ENCODE peak calls at places on chromosome 7, in nine cellular contexts. Z is upper lobe of left lung, B is B cell, E is adrenal gland, A is BE2C, F is HFF-Myc, K is astrocyte of the spinal cord, P is progenitor cell of endocrine pancreas, V is endodermal cell. X is an unnamed sample.

GRCh38 chr7:92461027-92462003 is 14.0 kb downstream of the GATAD1 start:
- DNase-seq in Z (no peak), B (peak; percentile 34), E (peak; percentile 28), A (peak; percentile 50), F (no peak), K (peak; percentile 51), P (no peak), V (peak; percentile 71), X (peak; percentile 44)

GRCh38 chr7:44466300-44467216 is 23.9 kb downstream of the NUDCD3 start:
- DNase-seq in Z (no peak), B (no peak), E (no peak), A (no peak), F (no peak), K (peak; percentile 80), P (no peak), V (no peak), X (no peak)

GRCh38 chr7:149707448-149707886 is 65.9 kb downstream of the ZNF467 start:
- DNase-seq in Z (no peak), B (no peak), E (peak; percentile 7), A (no peak), F (no peak), K (no peak), P (no peak), V (peak; percentile 58), X (no peak)

GRCh38 chr7:130959743-130960207 is 225.8 kb upstream of the KLF14 start:
- DNase-seq in Z (no peak), B (no peak), E (no peak), A (no peak), F (peak; percentile 67), K (peak; percentile 88), P (no peak), V (peak; percentile 69), X (no peak)

GRCh38 chr7:84191261-84191660 is 3.3 kb downstream of the SEMA3A start:
- DNase-seq in Z (no peak), B (no peak), E (no peak), A (no peak), F (no peak), K (peak; percentile 22), P (no peak), V (no peak), X (no peak)

GRCh38 chr7:135330088-135330487 is 96.5 kb downstream of the STRA8 start:
- DNase-seq in Z (no peak), B (no peak), E (no peak), A (no peak), F (no peak), K (no peak), P (no peak), V (no peak), X (no peak)

GRCh38 chr7:135856356-135857144 is 107.9 kb upstream of the FAM180A start:
- DNase-seq in Z (no peak), B (no peak), E (no peak), A (no peak), F (no peak), K (peak; percentile 92), P (no peak), V (no peak), X (no peak)

GRCh38 chr7:148044173-148044572 is 546.4 kb upstream of the C7orf33 start:
- DNase-seq in Z (no peak), B (no peak), E (no peak), A (no peak), F (no peak), K (no peak), P (no peak), V (no peak), X (no peak)

GRCh38 chr7:55128693-55129394 is 110.0 kb downstream of the EGFR start:
- DNase-seq in Z (no peak), B (no peak), E (no peak), A (peak; percentile 70), F (no peak), K (peak; percentile 59), P (no peak), V (no peak), X (no peak)

GRCh38 chr7:3056713-3057388 is 13.2 kb upstream of the CARD11 start:
- DNase-seq in Z (no peak), B (no peak), E (no peak), A (no peak), F (no peak), K (no peak), P (no peak), V (no peak), X (no peak)

GRCh38 chr7:157397751-157398691 is 61.2 kb downstream of the DNAJB6 start:
- DNase-seq in Z (no peak), B (no peak), E (no peak), A (peak; percentile 77), F (peak; percentile 67), K (peak; percentile 41), P (peak; percentile 39), V (peak; percentile 83), X (no peak)

GRCh38 chr7:859368-860030 is 16.9 kb upstream of the GET4 start:
- DNase-seq in Z (peak; percentile 63), B (no peak), E (no peak), A (no peak), F (no peak), K (no peak), P (no peak), V (no peak), X (no peak)

GRCh38 chr7:117711556-117711955 is 161.7 kb downstream of the CTTNBP2 start:
- DNase-seq in Z (no peak), B (no peak), E (no peak), A (no peak), F (no peak), K (no peak), P (no peak), V (no peak), X (no peak)

GRCh38 chr7:78959471-78959870 is 494.0 kb downstream of the MAGI2 start:
- DNase-seq in Z (no peak), B (no peak), E (no peak), A (no peak), F (no peak), K (no peak), P (no peak), V (no peak), X (no peak)

GRCh38 chr7:46814516-46815250 is 767.2 kb downstream of the TNS3 start:
- DNase-seq in Z (no peak), B (no peak), E (no peak), A (no peak), F (no peak), K (no peak), P (no peak), V (no peak), X (no peak)

GRCh38 chr7:134062460-134062859 is 64.7 kb upstream of the LRGUK start:
- DNase-seq in Z (no peak), B (no peak), E (peak; percentile 56), A (no peak), F (no peak), K (no peak), P (no peak), V (no peak), X (no peak)

DNA sequence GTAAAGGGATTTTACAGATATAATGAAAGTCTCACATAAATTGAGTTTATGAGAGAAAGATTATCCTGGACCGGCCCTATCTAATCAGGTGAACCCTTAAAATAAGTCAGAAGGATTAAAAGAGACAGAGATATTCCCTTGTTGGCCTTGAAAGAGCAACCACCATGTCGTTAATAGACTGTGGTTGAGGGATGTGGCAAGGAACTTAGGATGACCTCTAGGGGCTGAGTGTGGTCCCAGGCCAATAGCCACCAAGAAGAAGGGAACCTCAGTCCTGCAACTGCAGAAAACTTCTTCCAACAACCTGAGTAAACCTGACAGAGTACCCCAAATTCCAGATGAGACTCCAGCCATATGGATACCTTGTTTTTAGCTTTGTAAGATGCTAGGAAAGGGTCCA is 121.5 kb downstream of the POLR1F start:
- DNase-seq in Z (no peak), B (no peak), E (no peak), A (no peak), F (no peak), K (no peak), P (no peak), V (peak; percentile 61), X (no peak)
- TF ChIP-seq CTCF in Z (no peak), B (no peak), E (no peak), A (peak; percentile 40), F (no peak), K (peak; percentile 8), P (peak; percentile 5), V (peak; percentile 68), X (no peak)

DNA sequence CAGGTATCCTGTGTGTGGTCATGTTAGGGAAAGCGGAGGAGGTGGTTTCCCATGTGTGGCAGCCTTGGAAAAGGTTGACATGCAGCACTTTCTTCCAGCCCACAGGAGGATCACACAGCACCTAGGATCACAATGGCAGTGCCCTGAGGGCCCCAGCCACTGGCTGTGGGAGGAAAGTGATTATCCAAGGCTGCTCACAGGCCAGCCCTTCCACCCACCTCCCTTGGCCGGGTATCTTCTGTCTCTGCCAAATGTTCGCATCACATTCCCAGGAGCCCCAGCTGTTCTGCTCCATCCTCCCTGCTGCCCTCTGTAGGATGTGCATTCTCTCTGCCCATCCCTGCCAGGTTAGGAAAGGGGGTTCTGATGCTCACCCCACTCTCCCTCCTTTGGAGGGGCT is 2.5 kb upstream of the MLXIPL start:
- DNase-seq in Z (no peak), B (no peak), E (peak; percentile 59), A (no peak), F (no peak), K (no peak), P (no peak), V (no peak), X (no peak)
- TF ChIP-seq CTCF in Z (no peak), B (no peak), E (no peak), A (peak; percentile 21), F (peak; percentile 24), K (peak; percentile 10), P (no peak), V (peak; percentile 45), X (no peak)

DNA sequence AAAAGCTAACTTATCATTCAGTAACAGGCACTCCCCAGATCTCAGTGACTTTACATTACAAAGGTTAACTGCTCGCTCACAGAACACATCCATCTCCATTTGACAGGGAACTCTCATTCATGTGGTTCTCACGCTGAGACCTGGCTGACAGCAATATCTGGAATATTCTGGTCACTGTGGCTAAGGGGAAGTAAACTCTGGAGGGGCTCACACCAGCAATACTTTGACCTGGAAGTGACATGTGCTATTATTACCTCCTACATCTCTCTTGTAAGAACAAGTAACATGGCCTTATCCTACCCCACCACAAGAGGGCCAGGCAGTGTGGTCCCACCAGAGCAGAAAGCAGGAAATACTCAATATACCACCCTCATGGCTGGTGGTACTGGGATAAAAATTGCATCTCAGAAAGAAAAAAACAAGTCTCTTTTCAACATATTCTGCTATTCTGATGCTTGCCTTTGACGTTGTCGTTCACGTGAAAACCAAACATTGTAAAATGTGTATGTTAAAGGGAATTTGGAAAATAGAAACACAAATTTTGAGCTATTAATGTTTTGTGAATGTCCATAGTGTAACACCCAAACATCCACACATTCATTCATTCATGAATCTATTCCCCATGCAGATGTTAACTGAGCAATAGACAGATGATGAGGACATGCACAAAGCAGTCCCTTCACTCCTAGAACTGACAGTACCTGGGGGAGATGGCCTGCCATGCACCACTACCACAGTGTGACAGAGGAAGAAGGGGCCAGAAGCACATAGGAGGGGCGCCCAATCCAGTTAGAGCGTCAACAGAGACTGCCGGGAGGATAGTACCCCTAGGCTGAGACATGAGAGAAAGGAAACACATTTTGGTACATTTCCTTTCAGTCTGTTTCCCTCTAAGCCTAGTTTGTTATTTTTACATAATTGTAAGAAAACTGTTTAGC is 166.0 kb upstream of the SP4 start:
- DNase-seq in Z (no peak), B (peak; percentile 71), E (no peak), A (peak; percentile 51), F (no peak), K (peak; percentile 13), P (peak; percentile 16), V (peak; percentile 86), X (peak; percentile 32)
- TF ChIP-seq CTCF in Z (peak; percentile 25), B (peak; percentile 73), E (no peak), A (peak; percentile 72), F (peak; percentile 42), K (peak; percentile 55), P (peak; percentile 71), V (peak; percentile 88), X (peak; percentile 63)

GRCh38 chr7:106808967-106809635 is 56.0 kb upstream of the PIK3CG start:
- DNase-seq in Z (no peak), B (no peak), E (no peak), A (no peak), F (no peak), K (no peak), P (no peak), V (no peak), X (no peak)
- TF ChIP-seq CTCF in Z (no peak), B (no peak), E (no peak), A (no peak), F (no peak), K (no peak), P (no peak), V (no peak), X (no peak)